ENCODE peak calls at places on chromosomes 5 and 9, in eight cellular contexts. Q is NCI-H1694 treated with DMSO at 0.1 percent for 48 hours; K is stomach; F is fibroblast of pulmonary artery; Y is stimulated activated CD8-positive, alpha-beta memory T cell treated with anti-CD3 and anti-CD28 coated beads, Interleukin-12 subunit alpha, Interleukin-12 subunit beta, amount 100 ng/mL, for 4 hours; G is NCI-H524; B is cardiac fibroblast; L is naive B cell. D is an unnamed sample.

GRCh38 chr9:76412638-76413037 is 18.4 kb upstream of the RFK start:
- DNase-seq in B (no peak), F (no peak), G (no peak), K (no peak), Q (no peak), Y (no peak), L (no peak), D (no peak)

GRCh38 chr9:19429590-19429989 is 20.8 kb downstream of the ACER2 start:
- DNase-seq in F (no peak), K (no peak), Y (no peak), Q (no peak), G (no peak), B (no peak), L (no peak), D (no peak)

GRCh38 chr5:38104497-38105230 is 153.7 kb upstream of the EGFLAM start:
- DNase-seq in G (no peak), L (no peak), Y (no peak), F (no peak), Q (no peak), B (no peak), K (no peak), D (no peak)

GRCh38 chr9:27059406-27059805 is 49.6 kb upstream of the TEK start:
- DNase-seq in Q (no peak), K (no peak), B (no peak), L (no peak), G (no peak), F (no peak), Y (no peak), D (no peak)

GRCh38 chr9:127422787-127423186 is 1.4 kb upstream of the ZNF79 start:
- DNase-seq in F (no peak), Q (no peak), G (peak), K (no peak), Y (no peak), L (no peak), B (no peak), D (no peak)

GRCh38 chr9:15187589-15187988 is 119.4 kb downstream of the TTC39B start:
- DNase-seq in F (no peak), K (no peak), L (no peak), Y (no peak), G (no peak), Q (no peak), B (no peak), D (peak)

GRCh38 chr9:136267261-136268111 is 21.9 kb upstream of the QSOX2 start:
- DNase-seq in F (peak), G (peak), B (peak), L (peak), Q (no peak), Y (peak), K (peak), D (peak)

GRCh38 chr5:61626639-61627282 is 294.7 kb downstream of the ZSWIM6 start:
- DNase-seq in B (no peak), G (no peak), L (no peak), Y (no peak), Q (no peak), F (no peak), K (no peak), D (no peak)

GRCh38 chr5:172939045-172939444 is 20.2 kb upstream of the RPL26L1 start:
- DNase-seq in Y (no peak), L (no peak), G (peak), Q (peak), B (peak), F (peak), K (no peak), D (peak)

GRCh38 chr5:10441083-10441991 is at the start of gene ROPN1L:
- DNase-seq in Q (peak), K (peak), G (peak), F (peak), B (peak), Y (peak), L (peak), D (peak)

GRCh38 chr5:168967882-168968620 is 332.9 kb downstream of the SLIT3 start:
- DNase-seq in F (no peak), Q (no peak), Y (no peak), G (no peak), B (no peak), K (no peak), L (no peak), D (no peak)

GRCh38 chr5:16600397-16600796 is 16.4 kb downstream of the RETREG1 start:
- DNase-seq in Y (no peak), Q (no peak), L (no peak), B (peak), F (peak), G (no peak), K (no peak), D (peak)

GRCh38 chr5:119852140-119852539 is 222.8 kb downstream of the FAM170A start:
- DNase-seq in B (no peak), Q (no peak), K (no peak), L (no peak), Y (no peak), G (no peak), F (no peak), D (no peak)

GRCh38 chr5:31492824-31493223 is 39.1 kb downstream of the DROSHA start:
- DNase-seq in K (no peak), Y (no peak), F (peak), G (no peak), L (no peak), B (peak), Q (peak), D (no peak)

GRCh38 chr5:144141581-144141980 is 28.9 kb downstream of the YIPF5 start:
- DNase-seq in F (no peak), B (no peak), G (no peak), L (no peak), Q (no peak), K (no peak), Y (no peak), D (no peak)

GRCh38 chr9:120696551-120697230 is 17.6 kb downstream of the MEGF9 start:
- DNase-seq in Q (no peak), L (no peak), G (no peak), B (peak), K (no peak), Y (no peak), F (no peak), D (no peak)

GRCh38 chr5:134462047-134462575 is 50.4 kb upstream of the CDKN2AIPNL start:
- DNase-seq in G (no peak), K (no peak), B (no peak), L (no peak), F (no peak), Y (no peak), Q (no peak), D (no peak)

GRCh38 chr9:129995409-129996160 is 47.4 kb downstream of the FNBP1 start:
- DNase-seq in Y (no peak), F (peak), B (peak), G (no peak), L (no peak), Q (no peak), K (no peak), D (no peak)

GRCh38 chr5:90558344-90559192 is at the start of gene ADGRV1:
- DNase-seq in L (peak), K (peak), Y (no peak), Q (no peak), G (peak), B (peak), F (peak), D (peak)

GRCh38 chr5:119315516-119315949 is 40.3 kb upstream of the TNFAIP8 start:
- DNase-seq in Y (peak), Q (peak), K (no peak), L (peak), G (peak), F (peak), B (peak), D (no peak)

GRCh38 chr5:149151717-149152116 is 10.4 kb downstream of the ABLIM3 start:
- DNase-seq in L (no peak), Y (no peak), F (peak), G (no peak), Q (no peak), B (no peak), K (no peak), D (no peak)

GRCh38 chr5:110917161-110917875 is 154.2 kb upstream of the TSLP start:
- DNase-seq in Y (no peak), G (peak), F (peak), K (no peak), Q (no peak), L (no peak), B (peak), D (no peak)

GRCh38 chr9:90974007-90974406 is 172.4 kb downstream of the SYK start:
- DNase-seq in Q (no peak), F (peak), K (no peak), L (no peak), Y (no peak), B (peak), G (no peak), D (no peak)

GRCh38 chr5:155416765-155417164 is 403.2 kb downstream of the KIF4B start:
- DNase-seq in Y (no peak), G (no peak), F (no peak), Q (no peak), K (no peak), B (no peak), L (no peak), D (no peak)

GRCh38 chr5:55924744-55925143 is 70.0 kb downstream of the IL6ST start:
- DNase-seq in F (no peak), K (no peak), Q (no peak), L (no peak), B (no peak), G (no peak), Y (no peak), D (no peak)

GRCh38 chr5:17235736-17236330 is 18.4 kb downstream of the BASP1 start:
- DNase-seq in F (no peak), B (peak), G (no peak), K (no peak), Q (no peak), L (no peak), Y (no peak), D (no peak)

GRCh38 chr5:145801195-145801594 is 33.9 kb downstream of the PRELID2 start:
- DNase-seq in B (peak), K (no peak), F (no peak), Y (no peak), G (no peak), L (no peak), Q (no peak), D (no peak)

GRCh38 chr9:28032178-28032532 is 458.9 kb upstream of the C9orf72 start:
- DNase-seq in G (peak), F (no peak), L (no peak), K (no peak), B (no peak), Q (peak), Y (no peak), D (no peak)

GRCh38 chr9:131583836-131584555 is 38.7 kb downstream of the PRRT1B start:
- DNase-seq in K (no peak), G (no peak), Y (no peak), B (no peak), F (no peak), Q (no peak), L (no peak), D (no peak)

GRCh38 chr5:173643964-173644363 is 27.5 kb upstream of the BOD1 start:
- DNase-seq in K (peak), B (no peak), F (peak), Q (no peak), G (peak), Y (no peak), L (no peak), D (peak)

D was measured in NCI-H748 treated with DMSO at 0.1 percent for 48 hours.